ENCODE peak calls at places on chromosomes 4 and X, in ten cellular contexts. X is cardiac muscle cell, I is stomach, D is heart right ventricle, L is fibroblast of lung, R is neural progenitor cell, G is ovary, V is WERI-Rb-1, P is Peyer's patch, T is keratinocyte. A is an unnamed sample. For H3K9me3 and H3K27me3, the result is how much of the 10 kb centered on the place peaks cover.

GRCh38 chr4:74109894-74110605 is 11.1 kb upstream of the CXCL2 start:
- DNase-seq in X (no peak), I (no peak), D (no peak), L (peak), R (no peak), G (no peak), V (no peak), P (no peak), T (peak), A (peak)

GRCh38 chr4:109368661-109369060 is 65.0 kb upstream of the SEC24B start:
- DNase-seq in X (no peak), I (no peak), D (no peak), L (peak), R (peak), G (no peak), V (no peak), P (no peak), T (no peak), A (no peak)

GRCh38 chr4:161254375-161254774 is 909.4 kb downstream of the FSTL5 start:
- DNase-seq in X (no peak), I (no peak), D (no peak), L (no peak), R (no peak), G (no peak), V (no peak), P (no peak), T (no peak), A (no peak)

GRCh38 chrX:41664307-41665299 is 24.2 kb upstream of the GPR34 start:
- DNase-seq in X (no peak), I (no peak), D (no peak), L (peak), R (no peak), G (no peak), V (no peak), P (no peak), T (no peak), A (no peak)

GRCh38 chr4:87933337-87933736 is 42.2 kb upstream of the SPP1 start:
- DNase-seq in X (no peak), I (no peak), D (no peak), L (no peak), R (no peak), G (no peak), V (no peak), P (no peak), T (no peak), A (no peak)

GRCh38 chr4:38686682-38687081 is 22.7 kb downstream of the KLF3 start:
- DNase-seq in X (no peak), I (no peak), D (no peak), L (no peak), R (no peak), G (no peak), V (no peak), P (no peak), T (no peak), A (no peak)

GRCh38 chrX:7083021-7083420 is 64.5 kb upstream of the STS start:
- DNase-seq in X (no peak), I (no peak), D (no peak), L (no peak), R (no peak), G (no peak), V (no peak), P (no peak), T (no peak), A (no peak)

GRCh38 chr4:149835280-149835679 is 19.6 kb upstream of the IQCM start:
- DNase-seq in X (no peak), I (no peak), D (no peak), L (no peak), R (no peak), G (no peak), V (no peak), P (no peak), T (no peak), A (no peak)

GRCh38 chrX:129649268-129650182 is 5.2 kb downstream of the APLN start:
- DNase-seq in X (no peak), I (peak), D (no peak), L (peak), R (no peak), G (no peak), V (no peak), P (no peak), T (no peak), A (peak)

GRCh38 chrX:123731258-123731986 is 1.4 kb downstream of the THOC2 start:
- DNase-seq in X (peak), I (no peak), D (no peak), L (peak), R (peak), G (no peak), V (peak), P (peak), T (no peak), A (peak)

GRCh38 chr4:126046081-126046614 is 731.4 kb downstream of the FAT4 start:
- DNase-seq in X (no peak), I (no peak), D (no peak), L (peak), R (no peak), G (no peak), V (peak), P (no peak), T (no peak), A (peak)

GRCh38 chr4:146059865-146060264 is 115.7 kb upstream of the LSM6 start:
- DNase-seq in X (no peak), I (no peak), D (no peak), L (no peak), R (no peak), G (no peak), V (no peak), P (no peak), T (no peak), A (no peak)

GRCh38 chr4:144633215-144633614 is 12.7 kb upstream of the HHIP start:
- DNase-seq in X (no peak), I (no peak), D (no peak), L (no peak), R (no peak), G (no peak), V (no peak), P (no peak), T (no peak), A (no peak)

GRCh38 chr4:165379662-165380061 is 854 bp downstream of the CPE start:
- DNase-seq in X (peak), I (no peak), D (peak), L (peak), R (peak), G (peak), V (peak), P (no peak), T (no peak), A (no peak)

GRCh38 chrX:68421651-68422050 is 11.6 kb downstream of the OPHN1 start:
- DNase-seq in X (no peak), I (no peak), D (no peak), L (no peak), R (no peak), G (no peak), V (no peak), P (no peak), T (no peak), A (no peak)

GRCh38 chr4:183898456-183898855 is 6.7 kb upstream of the STOX2 start:
- DNase-seq in X (no peak), I (no peak), D (no peak), L (no peak), R (no peak), G (no peak), V (no peak), P (no peak), T (no peak), A (no peak)

GRCh38 chrX:132114607-132115006 is 13.2 kb downstream of the FRMD7 start:
- DNase-seq in X (no peak), I (no peak), D (no peak), L (no peak), R (no peak), G (no peak), V (no peak), P (no peak), T (no peak), A (no peak)

GRCh38 chr4:147362868-147363440 is 117.9 kb upstream of the EDNRA start:
- DNase-seq in X (peak), I (peak), D (peak), L (peak), R (no peak), G (peak), V (no peak), P (peak), T (no peak), A (no peak)

GRCh38 chrX:15299945-15300851 is 15.2 kb downstream of the ASB11 start:
- DNase-seq in X (no peak), I (no peak), D (no peak), L (peak), R (peak), G (no peak), V (no peak), P (no peak), T (no peak), A (no peak)

GRCh38 chr4:6362896-6363295 is 93.2 kb downstream of the WFS1 start:
- DNase-seq in X (peak), I (no peak), D (peak), L (peak), R (peak), G (no peak), V (no peak), P (no peak), T (no peak), A (peak)

GRCh38 chrX:80285131-80285773 is 135.0 kb upstream of the TENT5D start:
- DNase-seq in X (peak), I (no peak), D (no peak), L (no peak), R (peak), G (no peak), V (peak), P (no peak), T (no peak), A (no peak)

GRCh38 chrX:121322159-121322558 is 274.7 kb downstream of the GLUD2 start:
- DNase-seq in X (no peak), I (no peak), D (no peak), L (no peak), R (no peak), G (no peak), V (no peak), P (no peak), T (no peak), A (no peak)

GRCh38 chr4:173522160-173522873 is 7.7 kb downstream of the HAND2 start:
- DNase-seq in X (peak), I (peak), D (peak), L (peak), R (peak), G (peak), V (peak), P (peak), T (no peak), A (peak)

GRCh38 chr4:165605811-165606210 is 227.0 kb downstream of the CPE start:
- DNase-seq in X (no peak), I (no peak), D (no peak), L (no peak), R (no peak), G (no peak), V (no peak), P (no peak), T (no peak), A (no peak)

GRCh38 chrX:40006025-40007017 is 91.4 kb downstream of the BCOR start:
- DNase-seq in X (peak), I (peak), D (peak), L (peak), R (peak), G (peak), V (peak), P (peak), T (no peak), A (no peak)

GRCh38 chrX:145817299-145817665 is 347 bp upstream of the SLITRK2 start:
- DNase-seq in X (peak), I (no peak), D (peak), L (no peak), R (peak), G (no peak), V (no peak), P (no peak), T (no peak), A (peak)

GRCh38 chrX:37995428-37995827 is 10.9 kb upstream of the SYTL5 start:
- DNase-seq in X (no peak), I (no peak), D (no peak), L (no peak), R (no peak), G (no peak), V (peak), P (no peak), T (no peak), A (no peak)

GRCh38 chrX:1239681-1240142 is 27.3 kb upstream of the CRLF2 start:
- DNase-seq in X (no peak), I (peak), D (peak), L (no peak), R (no peak), G (peak), V (no peak), P (no peak), T (no peak), A (no peak)

GRCh38 chr4:102850373-102850772 is 18.4 kb upstream of the CISD2 start:
- DNase-seq in X (no peak), I (no peak), D (no peak), L (no peak), R (no peak), G (no peak), V (no peak), P (no peak), T (no peak), A (no peak)

GRCh38 chrX:13252726-13253125 is 67.1 kb downstream of the ATXN3L start:
- DNase-seq in X (no peak), I (no peak), D (no peak), L (peak), R (no peak), G (no peak), V (no peak), P (no peak), T (no peak), A (no peak)

GRCh38 chrX:46381630-46382029 is 163.6 kb downstream of the ZNF674 start:
- DNase-seq in X (peak), I (no peak), D (no peak), L (peak), R (peak), G (no peak), V (peak), P (no peak), T (no peak), A (no peak)

GRCh38 chr4:145679520-145679919 is 426 bp upstream of the C4orf51 start:
- DNase-seq in X (peak), I (peak), D (no peak), L (peak), R (no peak), G (no peak), V (peak), P (no peak), T (no peak), A (peak)

GRCh38 chr4:186021461-186022167 is 47.3 kb upstream of the TLR3 start:
- DNase-seq in X (peak), I (no peak), D (peak), L (peak), R (peak), G (peak), V (peak), P (no peak), T (no peak), A (no peak)

GRCh38 chr4:22987861-22988260 is 295.1 kb downstream of the GBA3 start:
- DNase-seq in X (no peak), I (no peak), D (no peak), L (peak), R (no peak), G (no peak), V (no peak), P (no peak), T (no peak), A (peak)
- H3K9me3 ChIP-seq in X (under half), I (under half), D (under half), L (under half), R (under half), G (under half), V (under half), P (under half), T (under half), A (under half)

DNA sequence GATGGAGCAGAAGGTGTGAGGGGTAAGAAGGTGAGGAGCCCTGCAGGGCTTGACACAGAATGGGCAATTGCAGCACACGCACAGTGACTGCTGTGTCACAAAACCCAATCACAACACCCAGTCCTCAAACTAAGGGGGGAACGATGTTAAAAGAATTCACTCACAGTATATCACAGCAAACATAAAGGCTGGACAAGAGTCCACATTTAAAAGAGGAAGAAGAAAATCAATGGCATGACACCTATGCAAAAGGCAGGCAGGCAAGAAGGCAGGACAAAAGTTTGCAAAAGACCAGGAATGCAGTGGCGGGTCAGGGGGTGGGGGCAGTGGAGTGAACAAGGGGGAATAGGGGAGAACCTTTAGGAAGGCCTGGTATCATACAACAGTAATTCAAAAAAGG is 77.7 kb downstream of the CDS1 start:
- DNase-seq in X (no peak), I (no peak), D (no peak), L (no peak), R (no peak), G (no peak), V (no peak), P (no peak), T (no peak), A (no peak)
- H3K27me3 ChIP-seq in X (under half), I (under half), D (under half), L (under half), R (under half), G (under half), V (under half), P (under half), T (under half), A (under half)

GRCh38 chr4:2370597-2371320 is 47.7 kb downstream of the ZFYVE28 start:
- DNase-seq in X (no peak), I (no peak), D (no peak), L (no peak), R (no peak), G (no peak), V (no peak), P (peak), T (no peak), A (no peak)
- H3K9me3 ChIP-seq in X (under half), I (under half), D (under half), L (under half), R (under half), G (under half), V (under half), P (under half), T (under half), A (under half)

GRCh38 chrX:30777575-30777974 is 111.5 kb downstream of the TAB3 start:
- DNase-seq in X (no peak), I (no peak), D (no peak), L (no peak), R (no peak), G (no peak), V (no peak), P (no peak), T (no peak), A (no peak)

GRCh38 chrX:30779453-30780030 is 109.5 kb downstream of the TAB3 start:
- DNase-seq in X (no peak), I (peak), D (no peak), L (no peak), R (no peak), G (no peak), V (no peak), P (no peak), T (no peak), A (no peak)

GRCh38 chrX:30786374-30786773 is 102.7 kb downstream of the TAB3 start:
- DNase-seq in X (no peak), I (no peak), D (no peak), L (no peak), R (no peak), G (no peak), V (no peak), P (no peak), T (no peak), A (no peak)

GRCh38 chrX:30787012-30787411 is 102.0 kb downstream of the TAB3 start:
- DNase-seq in X (no peak), I (peak), D (no peak), L (no peak), R (no peak), G (no peak), V (no peak), P (no peak), T (no peak), A (no peak)

GRCh38 chrX:30781711-30782444 is 107.2 kb downstream of the TAB3 start:
- DNase-seq in X (no peak), I (no peak), D (no peak), L (no peak), R (no peak), G (no peak), V (no peak), P (no peak), T (no peak), A (no peak)
- H3K27me3 ChIP-seq in X (under half), I (under half), D (under half), L (under half), R (under half), G (under half), V (under half), P (under half), T (under half), A (under half)

DNA sequence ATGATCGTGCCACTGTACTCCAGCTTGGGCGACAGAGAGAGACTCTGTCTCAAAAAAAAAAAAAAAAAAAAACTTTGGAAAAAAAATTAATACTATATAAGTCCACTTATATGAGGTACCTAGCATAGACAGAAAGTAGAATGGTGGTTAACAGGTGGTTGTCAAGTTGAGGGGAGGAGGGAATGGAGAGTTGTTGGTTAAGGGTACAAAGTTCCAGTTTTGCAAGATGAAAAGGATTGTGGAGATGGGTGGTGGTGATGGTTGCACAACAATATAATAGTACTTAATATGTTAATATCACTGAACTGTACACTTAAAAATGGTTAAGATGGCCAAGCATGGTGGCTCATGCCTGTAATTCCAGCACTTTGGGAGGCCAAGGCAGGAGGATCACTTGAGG is 4.1 kb upstream of the IL9R start:
- DNase-seq in X (no peak), I (no peak), D (no peak), L (no peak), R (no peak), G (no peak), V (no peak), P (no peak), T (no peak), A (no peak)
- H3K9me3 ChIP-seq in X (under half), I (under half), D (under half), L (under half), R (under half), G (under half), V (under half), P (under half), T (under half), A (under half)

GRCh38 chrX:72060196-72060974 is 71.3 kb downstream of the RTL5 start:
- DNase-seq in X (peak), I (no peak), D (no peak), L (no peak), R (peak), G (peak), V (no peak), P (no peak), T (no peak), A (no peak)
- H3K27me3 ChIP-seq in X (under half), I (under half), D (under half), L (under half), R (under half), G (under half), V (under half), P (under half), T (under half), A (under half)

GRCh38 chr4:100162027-100162685 is 28.1 kb downstream of the DDIT4L start:
- DNase-seq in X (no peak), I (no peak), D (no peak), L (no peak), R (no peak), G (no peak), V (no peak), P (no peak), T (no peak), A (no peak)

GRCh38 chr4:100168521-100168920 is 21.7 kb downstream of the DDIT4L start:
- DNase-seq in X (no peak), I (no peak), D (no peak), L (peak), R (no peak), G (no peak), V (no peak), P (no peak), T (no peak), A (no peak)

GRCh38 chr4:100166297-100167034 is 23.8 kb downstream of the DDIT4L start:
- DNase-seq in X (no peak), I (no peak), D (no peak), L (no peak), R (no peak), G (no peak), V (no peak), P (no peak), T (no peak), A (no peak)

GRCh38 chr4:100164808-100165760 is 25.2 kb downstream of the DDIT4L start:
- DNase-seq in X (no peak), I (no peak), D (no peak), L (no peak), R (no peak), G (no peak), V (no peak), P (no peak), T (no peak), A (no peak)

DNA sequence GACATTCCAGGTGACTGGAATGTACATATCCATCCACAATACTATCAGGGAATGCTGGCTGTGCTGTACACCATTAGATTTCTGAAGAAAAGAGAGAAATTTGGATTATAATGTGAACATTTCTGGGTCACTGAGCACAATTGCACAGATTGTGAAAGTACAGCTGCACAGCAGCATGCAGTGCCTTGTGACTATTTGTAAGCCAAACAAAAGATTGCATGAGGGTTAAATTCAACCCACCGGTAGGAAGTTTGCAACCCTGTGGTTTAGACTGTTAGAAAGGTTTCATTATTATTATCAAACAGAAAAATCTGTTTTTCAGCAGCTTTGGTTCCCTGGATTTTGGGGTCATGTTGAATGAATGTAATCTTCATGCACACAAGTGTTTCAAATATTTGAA is 24.5 kb downstream of the DDIT4L start:
- DNase-seq in X (no peak), I (no peak), D (no peak), L (peak), R (peak), G (no peak), V (no peak), P (no peak), T (no peak), A (no peak)
- H3K9me3 ChIP-seq in X (under half), I (under half), D (under half), L (under half), R (under half), G (under half), V (under half), P (under half), T (under half), A (under half)